ENCODE peak calls at places on chromosome 11, in four cellular contexts. E is iPS-NIHi11, Q is H1, R is astrocyte of the spinal cord. K is an unnamed sample.

GRCh38 chr11:8917157-8917820 is 6.3 kb downstream of the AKIP1 start:
- DNase-seq in R (peak), Q (no peak), E (peak), K (no peak)

GRCh38 chr11:41189711-41190477 is 269.6 kb downstream of the LRRC4C start:
- DNase-seq in R (no peak), E (no peak), Q (no peak), K (no peak)

GRCh38 chr11:107929611-107930200 is 1.5 kb downstream of the RAB39A start:
- DNase-seq in Q (peak), E (no peak), R (no peak), K (no peak)

GRCh38 chr11:2378527-2379210 is 1.6 kb downstream of the CD81 start:
- DNase-seq in Q (no peak), E (no peak), R (peak), K (no peak)

GRCh38 chr11:14954581-14954980 is 17.6 kb downstream of the CALCA start:
- DNase-seq in E (no peak), R (no peak), Q (no peak), K (no peak)

GRCh38 chr11:119210035-119210434 is 3.9 kb downstream of the CBL start:
- DNase-seq in R (no peak), E (no peak), Q (no peak), K (no peak)

GRCh38 chr11:650482-650881 is 13.4 kb downstream of the DRD4 start:
- DNase-seq in Q (no peak), R (no peak), E (no peak), K (no peak)

GRCh38 chr11:111538407-111539114 is 2.0 kb upstream of the LAYN start:
- DNase-seq in Q (no peak), E (no peak), R (no peak), K (no peak)

GRCh38 chr11:80860632-80861031 is 1419.8 kb upstream of the TENM4 start:
- DNase-seq in Q (no peak), E (no peak), R (peak), K (no peak)

GRCh38 chr11:61442616-61443015 is 12.7 kb downstream of the SDHAF2 start:
- DNase-seq in E (no peak), R (no peak), Q (no peak), K (no peak)

GRCh38 chr11:134554106-134554505 is 142.1 kb upstream of the B3GAT1 start:
- DNase-seq in R (no peak), E (no peak), Q (peak), K (no peak)

GRCh38 chr11:15671216-15671615 is 556.5 kb downstream of the INSC start:
- DNase-seq in R (no peak), Q (no peak), E (no peak), K (no peak)

GRCh38 chr11:47127213-47127612 is 49.5 kb downstream of the ARFGAP2 start:
- DNase-seq in Q (no peak), E (no peak), R (no peak), K (no peak)

GRCh38 chr11:111845256-111846028 is 25.9 kb downstream of the ALG9 start:
- DNase-seq in E (no peak), Q (no peak), R (no peak), K (no peak)

GRCh38 chr11:47241740-47242400 is 6.7 kb downstream of the ACP2 start:
- DNase-seq in E (no peak), R (no peak), Q (no peak), K (no peak)

GRCh38 chr11:117414724-117415123 is 87.1 kb downstream of the CEP164 start:
- DNase-seq in R (no peak), Q (no peak), E (no peak), K (no peak)

GRCh38 chr11:120637131-120637530 is 125.6 kb downstream of the GRIK4 start:
- DNase-seq in Q (no peak), E (no peak), R (no peak), K (no peak)

GRCh38 chr11:126697937-126698336 is 302.6 kb downstream of the KIRREL3 start:
- DNase-seq in E (no peak), Q (no peak), R (no peak), K (no peak)

GRCh38 chr11:85694385-85694980 is 8.5 kb upstream of the CCDC89 start:
- DNase-seq in E (peak), Q (no peak), R (peak), K (no peak)

GRCh38 chr11:2205214-2205770 is 33.7 kb upstream of the TH start:
- DNase-seq in R (no peak), Q (peak), E (no peak), K (no peak)

GRCh38 chr11:11567862-11568650 is 53.7 kb downstream of the GALNT18 start:
- DNase-seq in R (peak), E (no peak), Q (no peak), K (no peak)

GRCh38 chr11:113729456-113729855 is 23.3 kb upstream of the TMPRSS5 start:
- DNase-seq in R (no peak), E (no peak), Q (no peak), K (no peak)

GRCh38 chr11:95715777-95716241 is 73.8 kb downstream of the FAM76B start:
- DNase-seq in Q (no peak), E (no peak), R (peak), K (no peak)

GRCh38 chr11:2886191-2886894 is 768 bp upstream of the CDKN1C start:
- DNase-seq in R (peak), E (no peak), Q (peak), K (no peak)

GRCh38 chr11:134634897-134635831 is 223.1 kb upstream of the B3GAT1 start:
- DNase-seq in Q (no peak), R (no peak), E (peak), K (no peak)

GRCh38 chr11:7638710-7639642 is 34.3 kb downstream of the CYB5R2 start:
- DNase-seq in R (no peak), Q (no peak), E (no peak), K (no peak)

GRCh38 chr11:13440100-13440855 is 22.7 kb downstream of the BTBD10 start:
- DNase-seq in Q (no peak), E (peak), R (peak), K (no peak)

GRCh38 chr11:73186294-73186850 is 31.7 kb upstream of the P2RY2 start:
- DNase-seq in Q (no peak), R (no peak), E (no peak), K (no peak)

GRCh38 chr11:20035701-20036601 is 124.3 kb downstream of the DBX1 start:
- DNase-seq in Q (no peak), R (peak), E (no peak), K (no peak)

GRCh38 chr11:116275634-116276033 is 497.2 kb downstream of the BUD13 start:
- DNase-seq in Q (no peak), R (no peak), E (no peak), K (no peak)

GRCh38 chr11:2459796-2460531 is 15.2 kb downstream of the KCNQ1 start:
- DNase-seq in E (no peak), R (no peak), Q (no peak), K (no peak)

K was measured in CMK.